ENCODE peak calls at places on chromosomes 7 and 10, in ten cellular contexts. T is gastrocnemius medialis, W is right lobe of liver, B is hepatocyte, X is WTC11, C is foreskin keratinocyte, S is GM20000, M is HepG2, V is astrocyte of the spinal cord, Y is GM06990. F is an unnamed sample.

GRCh38 chr7:24411226-24411625 is 127.2 kb downstream of the NPY start:
- DNase-seq in S (no peak), V (no peak), C (no peak), Y (no peak), W (no peak), T (no peak), X (no peak), M (no peak), B (no peak), F (no peak)

GRCh38 chr10:86363833-86364511 is 2.6 kb downstream of the GRID1 start:
- DNase-seq in B (no peak), M (no peak), T (no peak), Y (no peak), C (no peak), S (peak), W (no peak), X (peak), V (no peak), F (no peak)

GRCh38 chr10:124997791-124998623 is 56.1 kb downstream of the ZRANB1 start:
- DNase-seq in W (peak), M (no peak), Y (no peak), X (no peak), S (peak), B (no peak), T (no peak), C (no peak), V (no peak), F (no peak)

GRCh38 chr10:129568562-129569344 is 101.7 kb downstream of the MGMT start:
- DNase-seq in W (no peak), Y (no peak), M (no peak), T (no peak), S (no peak), C (no peak), V (no peak), X (no peak), B (peak), F (no peak)

GRCh38 chr7:149765399-149766121 is 7.8 kb downstream of the ZNF467 start:
- DNase-seq in M (no peak), Y (no peak), B (no peak), X (peak), T (no peak), W (no peak), V (no peak), S (no peak), C (no peak), F (no peak)

GRCh38 chr7:37311282-37311868 is 137.3 kb downstream of the ELMO1 start:
- DNase-seq in B (peak), T (no peak), C (no peak), V (peak), Y (no peak), X (no peak), W (no peak), S (no peak), M (no peak), F (peak)

GRCh38 chr7:42460948-42461347 is 223.9 kb upstream of the GLI3 start:
- DNase-seq in W (no peak), V (no peak), S (no peak), M (no peak), Y (no peak), T (no peak), B (no peak), C (no peak), X (no peak), F (no peak)

GRCh38 chr7:4931932-4932331 is 27.1 kb downstream of the MMD2 start:
- DNase-seq in M (peak), T (no peak), B (peak), Y (no peak), X (peak), S (no peak), C (no peak), V (no peak), W (no peak), F (no peak)

GRCh38 chr10:132542086-132542775 is 4.6 kb downstream of the INPP5A start:
- DNase-seq in S (no peak), W (no peak), B (no peak), Y (no peak), C (no peak), M (no peak), T (no peak), V (no peak), X (peak), F (no peak)

GRCh38 chr10:130751106-130751840 is 560.2 kb downstream of the TCERG1L start:
- DNase-seq in B (no peak), X (no peak), T (no peak), V (no peak), C (no peak), S (no peak), M (no peak), Y (no peak), W (peak), F (no peak)

GRCh38 chr10:24872049-24872789 is 80.2 kb downstream of the PRTFDC1 start:
- DNase-seq in C (no peak), T (no peak), S (no peak), M (no peak), W (no peak), B (no peak), V (peak), X (no peak), Y (no peak), F (no peak)

GRCh38 chr10:74377476-74377875 is 226.5 kb downstream of the ADK start:
- DNase-seq in S (no peak), Y (no peak), B (no peak), C (no peak), V (peak), W (no peak), T (no peak), M (peak), X (no peak), F (peak)

GRCh38 chr10:102208311-102209035 is 17.6 kb upstream of the ELOVL3 start:
- DNase-seq in S (no peak), Y (no peak), V (no peak), W (no peak), B (no peak), T (no peak), C (no peak), M (no peak), X (no peak), F (no peak)

GRCh38 chr7:37352974-37353948 is 95.4 kb downstream of the ELMO1 start:
- DNase-seq in Y (peak), X (peak), B (no peak), C (no peak), W (no peak), T (no peak), V (no peak), M (no peak), S (peak), F (no peak)

DNA sequence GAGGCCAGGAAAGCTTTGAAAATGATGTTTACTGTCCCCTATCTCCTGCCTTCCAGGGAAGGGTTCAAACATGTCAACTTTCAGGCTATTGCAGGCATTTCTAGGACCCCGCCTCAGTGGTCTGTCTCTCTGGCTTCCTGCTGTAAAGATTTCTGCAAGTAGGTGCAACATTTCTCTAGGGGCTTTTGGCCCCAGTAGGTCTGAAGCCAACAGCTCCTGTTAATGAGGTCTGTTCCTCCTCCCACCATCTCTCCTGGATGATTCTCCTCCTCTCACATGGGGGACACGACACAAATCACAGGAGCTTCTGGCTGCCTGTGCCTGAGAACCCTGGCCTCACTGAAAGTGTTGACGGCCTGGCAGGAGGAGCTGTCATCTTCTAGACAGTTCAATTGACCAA is 194.3 kb downstream of the CYP26A1 start:
- DNase-seq in S (no peak), Y (no peak), T (no peak), W (no peak), B (no peak), M (no peak), C (no peak), X (no peak), V (no peak), F (no peak)
- TF ChIP-seq CTCF in S (no peak), Y (no peak), T (no peak), W (no peak), B (no peak), M (no peak), C (no peak), X (no peak), V (no peak), F (no peak)

DNA sequence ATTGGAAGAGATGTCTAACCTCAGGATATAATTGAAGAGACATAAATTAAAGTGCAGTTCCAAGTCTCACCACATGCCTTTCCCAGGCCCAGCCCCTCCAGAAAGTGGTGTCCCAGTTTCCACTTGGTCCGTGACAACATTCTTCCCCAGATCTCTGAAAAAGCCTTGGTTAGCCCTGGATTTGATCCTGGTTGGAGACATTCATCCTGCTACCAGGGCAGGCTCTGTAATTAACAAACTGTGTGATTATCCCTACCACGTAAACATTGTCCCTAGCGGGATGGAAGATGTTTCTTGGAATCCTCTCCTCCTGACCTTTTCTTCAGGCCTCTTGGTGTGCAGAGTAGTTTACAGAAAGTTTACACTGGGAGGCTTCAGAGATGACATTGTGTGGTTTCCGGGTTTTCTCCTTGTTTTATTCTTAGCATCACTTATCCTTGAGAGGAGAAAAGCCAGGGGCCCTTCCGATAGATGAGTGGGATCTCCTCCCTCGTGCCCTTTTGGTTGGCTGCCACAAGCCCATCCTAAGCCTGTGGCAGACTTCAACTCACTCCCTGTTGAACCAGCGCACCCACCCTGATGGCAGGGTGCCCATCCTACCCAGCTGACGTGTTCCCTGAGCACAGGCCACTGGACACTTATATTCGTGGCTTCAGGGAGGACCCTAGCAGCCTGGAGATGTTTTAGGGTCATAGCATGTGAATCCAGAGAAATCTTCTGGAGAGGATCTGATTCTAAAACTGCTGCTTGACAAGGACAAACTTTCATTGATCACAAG is 83.9 kb downstream of the COL13A1 start:
- DNase-seq in C (no peak), T (no peak), S (no peak), Y (no peak), M (no peak), W (no peak), X (no peak), V (no peak), B (no peak), F (no peak)
- TF ChIP-seq CTCF in C (peak), T (no peak), S (no peak), Y (peak), M (no peak), W (peak), X (peak), V (peak), B (peak), F (peak)

GRCh38 chr10:119118231-119118630 is 14.3 kb downstream of the DENND10 start:
- DNase-seq in B (no peak), C (no peak), Y (no peak), V (no peak), X (no peak), W (no peak), T (no peak), M (no peak), S (no peak), F (no peak)

GRCh38 chr10:119120413-119120867 is 16.5 kb downstream of the DENND10 start:
- DNase-seq in V (peak), T (peak), B (peak), W (no peak), X (no peak), M (peak), Y (peak), S (peak), C (no peak), F (no peak)

GRCh38 chr10:119119400-119119799 is 15.5 kb downstream of the DENND10 start:
- DNase-seq in Y (no peak), V (no peak), X (no peak), M (no peak), C (no peak), T (no peak), S (no peak), B (no peak), W (no peak), F (no peak)

GRCh38 chr10:119116326-119116951 is 12.5 kb downstream of the DENND10 start:
- DNase-seq in V (no peak), Y (no peak), X (no peak), M (peak), C (no peak), T (no peak), B (no peak), W (no peak), S (no peak), F (no peak)

DNA sequence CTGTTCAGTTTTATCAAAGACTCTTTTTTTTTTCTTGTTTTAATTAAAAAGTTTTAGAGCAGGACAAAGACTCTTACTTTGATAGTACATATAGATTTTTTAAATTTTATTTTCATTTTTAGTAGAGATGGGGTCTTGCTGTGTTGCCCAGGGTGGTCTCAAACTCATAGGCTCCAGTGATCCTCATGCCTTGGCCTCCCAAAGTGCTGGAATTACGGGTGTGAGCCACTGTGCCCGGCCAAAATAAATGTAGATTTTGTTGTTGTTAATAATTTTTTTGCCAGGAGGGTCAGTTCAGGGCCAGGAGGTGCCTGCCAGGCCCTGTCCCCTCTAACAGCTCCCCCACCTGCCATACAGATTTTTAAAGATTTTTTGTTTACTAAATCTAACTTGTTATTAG is 17.0 kb downstream of the DENND10 start:
- DNase-seq in Y (no peak), V (no peak), B (no peak), S (no peak), C (no peak), W (no peak), X (no peak), M (no peak), T (no peak), F (no peak)
- TF ChIP-seq CTCF in Y (no peak), V (no peak), B (no peak), S (no peak), C (no peak), W (no peak), X (no peak), M (no peak), T (no peak), F (no peak)

GRCh38 chr10:97117372-97117771 is 68.4 kb downstream of the SLIT1 start:
- DNase-seq in V (no peak), B (no peak), S (no peak), W (no peak), C (no peak), T (no peak), X (no peak), M (no peak), Y (no peak), F (no peak)
- TF ChIP-seq CTCF in V (peak), B (peak), S (no peak), W (peak), C (peak), T (peak), X (no peak), M (peak), Y (peak), F (no peak)

GRCh38 chr7:12403287-12404181 is at the start of gene VWDE:
- DNase-seq in B (peak), S (peak), M (no peak), C (no peak), W (peak), X (peak), T (no peak), Y (peak), V (peak), F (no peak)
- TF ChIP-seq CTCF in B (no peak), S (no peak), M (no peak), C (peak), W (no peak), X (no peak), T (no peak), Y (no peak), V (peak), F (no peak)

F was measured in astrocyte of the cerebellum.